ENCODE peak calls at places on chromosomes 4 and X, in eight cellular contexts. H, K, J, Z, C, A, I and D are unnamed samples.

GRCh38 chrX:37846141-37846540 is 1.2 kb downstream of the DYNLT3 start:
- DNase-seq in H (no peak), K (no peak), J (no peak), Z (no peak), C (no peak), A (no peak), I (no peak), D (no peak)

GRCh38 chrX:80648023-80648422 is 161.7 kb downstream of the BRWD3 start:
- DNase-seq in H (no peak), K (peak), J (no peak), Z (no peak), C (no peak), A (peak), I (no peak), D (no peak)

GRCh38 chrX:97524340-97524739 is 640.6 kb downstream of the RPA4 start:
- DNase-seq in H (no peak), K (no peak), J (no peak), Z (no peak), C (no peak), A (no peak), I (no peak), D (no peak)

GRCh38 chr4:138510053-138510452 is 267.9 kb upstream of the SLC7A11 start:
- DNase-seq in H (no peak), K (no peak), J (no peak), Z (no peak), C (no peak), A (no peak), I (no peak), D (no peak)

GRCh38 chrX:136204571-136204970 is 46.6 kb downstream of the MAP7D3 start:
- DNase-seq in H (no peak), K (no peak), J (no peak), Z (no peak), C (peak), A (no peak), I (no peak), D (peak)

GRCh38 chrX:114619874-114620273 is 36.0 kb downstream of the HTR2C start:
- DNase-seq in H (no peak), K (peak), J (no peak), Z (no peak), C (no peak), A (no peak), I (no peak), D (no peak)

GRCh38 chr4:124423160-124423559 is 289.4 kb downstream of the ANKRD50 start:
- DNase-seq in H (no peak), K (no peak), J (no peak), Z (no peak), C (no peak), A (no peak), I (no peak), D (no peak)

GRCh38 chr4:144894525-144894924 is 203.5 kb downstream of the ANAPC10 start:
- DNase-seq in H (peak), K (no peak), J (no peak), Z (no peak), C (no peak), A (no peak), I (no peak), D (peak)

GRCh38 chr4:151809716-151810115 is 48.9 kb upstream of the GATB start:
- DNase-seq in H (no peak), K (no peak), J (no peak), Z (no peak), C (no peak), A (no peak), I (no peak), D (no peak)

GRCh38 chr4:88104902-88105610 is 53.4 kb downstream of the ABCG2 start:
- DNase-seq in H (no peak), K (no peak), J (no peak), Z (peak), C (no peak), A (peak), I (no peak), D (no peak)

GRCh38 chrX:134670241-134670811 is 12.1 kb upstream of the PLAC1 start:
- DNase-seq in H (peak), K (peak), J (peak), Z (peak), C (no peak), A (no peak), I (peak), D (no peak)

GRCh38 chr4:144366425-144366824 is 225.9 kb upstream of the GYPA start:
- DNase-seq in H (no peak), K (no peak), J (no peak), Z (no peak), C (no peak), A (no peak), I (no peak), D (no peak)

GRCh38 chr4:123555500-123556273 is 159.1 kb downstream of the SPRY1 start:
- DNase-seq in H (peak), K (peak), J (peak), Z (no peak), C (peak), A (peak), I (peak), D (peak)

GRCh38 chrX:3713225-3713936 is at the start of gene PRKX:
- DNase-seq in H (peak), K (peak), J (no peak), Z (no peak), C (peak), A (no peak), I (peak), D (peak)

GRCh38 chr4:53477038-53477565 is 99.7 kb downstream of the FIP1L1 start:
- DNase-seq in H (no peak), K (no peak), J (no peak), Z (no peak), C (no peak), A (no peak), I (no peak), D (no peak)

GRCh38 chrX:109856974-109857373 is 123.9 kb upstream of the ACSL4 start:
- DNase-seq in H (no peak), K (peak), J (no peak), Z (no peak), C (no peak), A (no peak), I (no peak), D (no peak)

GRCh38 chr4:153223935-153224334 is 19.7 kb downstream of the TRIM2 start:
- DNase-seq in H (no peak), K (no peak), J (no peak), Z (no peak), C (no peak), A (no peak), I (no peak), D (no peak)

GRCh38 chrX:69028006-69028760 is 137.1 kb downstream of the PJA1 start:
- DNase-seq in H (no peak), K (no peak), J (no peak), Z (no peak), C (no peak), A (no peak), I (no peak), D (peak)

GRCh38 chrX:20857746-20858145 is 516.5 kb upstream of the CNKSR2 start:
- DNase-seq in H (no peak), K (no peak), J (no peak), Z (no peak), C (no peak), A (no peak), I (no peak), D (no peak)

GRCh38 chrX:77966361-77966760 is 3.1 kb downstream of the PGAM4 start:
- DNase-seq in H (no peak), K (no peak), J (no peak), Z (no peak), C (no peak), A (no peak), I (no peak), D (no peak)

DNA sequence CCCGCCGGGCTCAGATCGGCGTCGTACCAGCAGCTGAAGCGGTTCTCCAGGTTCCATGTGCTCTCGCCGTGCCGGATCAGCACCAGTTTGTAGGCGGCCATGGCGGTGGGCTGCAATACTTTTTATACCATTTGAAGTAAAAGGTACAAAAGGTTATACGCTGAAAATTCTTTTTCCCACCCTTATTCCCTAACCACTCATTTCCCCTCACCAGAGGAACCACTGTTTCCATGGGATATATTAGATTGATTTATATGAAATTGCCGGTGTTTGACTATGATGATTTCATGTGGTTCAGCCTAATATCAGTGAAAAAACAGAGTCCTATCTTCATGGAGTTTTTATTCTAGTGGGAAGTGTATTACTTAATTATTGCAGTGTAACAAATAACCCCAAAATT is at the start of gene PGAM4:
- DNase-seq in H (no peak), K (no peak), J (no peak), Z (no peak), C (no peak), A (no peak), I (no peak), D (no peak)
- TF ChIP-seq POLR2AphosphoS5 in H (no peak), K (no peak), J (no peak), Z (no peak), C (no peak), A (no peak), I (no peak), D (no peak)

DNA sequence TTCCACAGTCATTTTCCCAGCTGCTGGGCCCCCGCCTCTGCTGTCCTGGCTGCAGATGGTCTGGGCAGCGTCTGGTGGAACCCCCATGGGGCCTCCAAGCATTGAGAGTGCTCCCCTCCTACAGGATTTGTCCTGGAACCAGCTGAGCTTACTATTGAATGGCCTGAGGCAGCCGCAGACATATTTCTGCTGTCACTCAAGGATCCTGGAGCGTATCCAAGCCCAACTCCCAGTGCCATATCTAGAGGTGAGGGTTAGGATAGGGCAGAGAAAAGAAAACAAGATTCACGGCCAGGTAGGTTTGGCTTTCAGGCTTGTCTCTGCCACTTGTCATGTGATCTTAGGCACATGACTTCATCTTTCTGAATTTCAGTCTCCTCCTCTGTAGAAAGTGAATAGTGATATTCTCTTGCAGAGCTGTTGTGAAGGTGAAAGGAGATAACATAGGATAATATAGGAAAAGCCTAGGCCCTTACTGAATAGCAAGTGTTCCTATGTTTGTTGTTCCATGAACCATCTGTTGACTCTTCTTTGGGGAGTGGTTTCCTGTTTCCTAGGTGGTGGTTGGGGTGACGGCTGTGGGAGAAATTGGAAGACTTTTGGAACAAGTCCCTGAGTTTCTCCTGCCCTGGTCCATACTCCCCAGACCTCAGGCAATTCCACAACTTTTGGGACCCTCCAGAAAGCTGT is 52.3 kb downstream of the SEPSECS start:
- DNase-seq in H (no peak), K (no peak), J (no peak), Z (no peak), C (no peak), A (no peak), I (peak), D (no peak)
- H3K27ac ChIP-seq in H (no peak), K (no peak), J (no peak), Z (no peak), C (no peak), A (no peak), I (no peak), D (no peak)

GRCh38 chr4:2932561-2932950 is 30.6 kb downstream of the NOP14 start:
- DNase-seq in H (peak), K (no peak), J (peak), Z (no peak), C (peak), A (no peak), I (peak), D (peak)
- H3K4me3 ChIP-seq in H (peak), K (no peak), J (peak), Z (peak), C (peak), A (peak), I (no peak), D (peak)

DNA sequence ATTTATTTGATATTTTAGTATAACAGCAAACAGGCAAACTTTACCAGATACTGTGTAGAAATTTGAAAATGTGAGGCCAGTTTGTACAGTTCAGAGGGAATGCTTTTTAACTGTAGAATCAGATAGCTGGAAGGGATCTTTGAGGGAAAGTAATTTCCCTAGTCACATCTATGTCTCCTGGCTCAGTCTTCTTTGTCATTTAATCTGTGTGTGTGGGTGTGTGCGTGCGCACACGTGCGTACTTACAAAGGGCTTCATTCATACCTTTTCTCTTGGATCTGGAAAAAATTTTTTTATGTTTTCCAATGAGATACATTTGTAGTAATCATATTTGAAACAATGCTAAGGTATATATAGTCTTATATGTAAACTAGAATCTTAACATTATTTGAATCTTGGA is 44.6 kb downstream of the IL13RA1 start:
- DNase-seq in H (no peak), K (no peak), J (no peak), Z (no peak), C (no peak), A (no peak), I (no peak), D (no peak)
- TF ChIP-seq POLR2AphosphoS5 in H (no peak), K (no peak), J (no peak), Z (no peak), C (no peak), A (no peak), I (no peak), D (no peak)

GRCh38 chrX:154540897-154541535 is 5.6 kb downstream of the G6PD start:
- DNase-seq in H (peak), K (no peak), J (peak), Z (no peak), C (peak), A (no peak), I (peak), D (no peak)
- H3K27ac ChIP-seq in H (peak), K (peak), J (peak), Z (peak), C (peak), A (no peak), I (peak), D (peak)

DNA sequence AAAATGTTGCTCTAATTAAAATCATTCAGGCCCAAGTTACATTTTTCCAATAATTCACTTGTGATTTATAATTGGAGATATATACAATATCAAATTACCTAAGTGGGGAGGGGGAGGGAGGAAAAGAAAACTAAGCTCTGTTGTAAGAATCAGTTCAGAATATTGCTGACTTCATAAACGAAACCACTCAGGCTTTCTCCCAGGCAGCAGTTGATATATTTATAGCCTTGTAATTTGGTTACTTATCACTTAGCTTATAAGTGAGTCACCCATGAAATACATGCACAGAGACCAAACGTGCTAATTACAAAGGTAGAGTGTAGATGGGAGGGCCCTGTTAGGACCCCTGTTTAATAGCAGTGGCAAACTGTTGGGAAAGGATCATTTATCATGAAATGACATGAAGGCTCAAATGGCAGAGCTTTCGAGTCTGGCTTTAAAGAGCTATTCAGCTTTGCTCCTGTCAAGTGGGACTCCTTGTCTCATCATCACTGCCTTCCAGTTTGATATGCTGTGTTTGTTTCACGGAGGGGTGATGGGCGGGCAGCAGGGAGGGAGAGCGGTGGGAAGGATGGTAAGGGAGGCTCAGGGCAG is 105.6 kb upstream of the PGRMC2 start:
- DNase-seq in H (no peak), K (peak), J (no peak), Z (no peak), C (no peak), A (peak), I (no peak), D (no peak)
- H3K4me3 ChIP-seq in H (no peak), K (no peak), J (no peak), Z (no peak), C (no peak), A (peak), I (no peak), D (no peak)

GRCh38 chr4:78568640-78569261 is 17.2 kb downstream of the ANXA3 start:
- DNase-seq in H (no peak), K (no peak), J (no peak), Z (no peak), C (no peak), A (no peak), I (no peak), D (no peak)

GRCh38 chr4:78567502-78568075 is 16.0 kb downstream of the ANXA3 start:
- DNase-seq in H (no peak), K (no peak), J (no peak), Z (no peak), C (no peak), A (no peak), I (no peak), D (no peak)

GRCh38 chr4:78566834-78567501 is 15.4 kb downstream of the ANXA3 start:
- DNase-seq in H (no peak), K (peak), J (no peak), Z (no peak), C (no peak), A (no peak), I (no peak), D (no peak)

GRCh38 chr4:78565971-78566372 is 14.4 kb downstream of the ANXA3 start:
- DNase-seq in H (no peak), K (no peak), J (no peak), Z (no peak), C (no peak), A (no peak), I (no peak), D (no peak)

GRCh38 chr4:78569291-78569821 is 17.8 kb downstream of the ANXA3 start:
- DNase-seq in H (no peak), K (no peak), J (no peak), Z (no peak), C (no peak), A (no peak), I (no peak), D (no peak)
- TF ChIP-seq POLR2AphosphoS5 in H (no peak), K (no peak), J (no peak), Z (no peak), C (no peak), A (no peak), I (no peak), D (no peak)